ENCODE peak calls at places on chromosomes 7 and 10, in eight cellular contexts. One of them, this sample, is unnamed.

GRCh38 chr10:66349076-66349475 is 576.8 kb upstream of the LRRTM3 start:
- DNase-seq in mucosa of descending colon: no peak
- DNase-seq in CD8-positive, alpha-beta T cell: no peak
- DNase-seq in NCI-H1092: no peak
- DNase-seq in heart right ventricle: no peak
- DNase-seq in mammary epithelial cell: no peak
- DNase-seq in hepatic stellate cell: no peak
- DNase-seq in foreskin fibroblast: no peak
- DNase-seq in this sample: no peak

GRCh38 chr7:3995187-3995586 is 686.9 kb upstream of the FOXK1 start:
- DNase-seq in mucosa of descending colon: no peak
- DNase-seq in foreskin fibroblast: no peak
- DNase-seq in heart right ventricle: no peak
- DNase-seq in mammary epithelial cell: no peak
- DNase-seq in hepatic stellate cell: no peak
- DNase-seq in NCI-H1092: no peak
- DNase-seq in CD8-positive, alpha-beta T cell: no peak
- DNase-seq in this sample: no peak

GRCh38 chr7:47195641-47196040 is 386.3 kb downstream of the TNS3 start:
- DNase-seq in CD8-positive, alpha-beta T cell: no peak
- DNase-seq in NCI-H1092: no peak
- DNase-seq in mammary epithelial cell: no peak
- DNase-seq in heart right ventricle: no peak
- DNase-seq in hepatic stellate cell: no peak
- DNase-seq in mucosa of descending colon: no peak
- DNase-seq in foreskin fibroblast: no peak
- DNase-seq in this sample: no peak

GRCh38 chr10:77041636-77042258 is 595.9 kb downstream of the KCNMA1 start:
- DNase-seq in mammary epithelial cell: no peak
- DNase-seq in hepatic stellate cell: no peak
- DNase-seq in mucosa of descending colon: no peak
- DNase-seq in foreskin fibroblast: no peak
- DNase-seq in CD8-positive, alpha-beta T cell: peak
- DNase-seq in NCI-H1092: no peak
- DNase-seq in heart right ventricle: no peak
- DNase-seq in this sample: no peak

GRCh38 chr7:55144955-55145342 is 126.1 kb downstream of the EGFR start:
- DNase-seq in NCI-H1092: no peak
- DNase-seq in mammary epithelial cell: no peak
- DNase-seq in CD8-positive, alpha-beta T cell: no peak
- DNase-seq in foreskin fibroblast: no peak
- DNase-seq in hepatic stellate cell: no peak
- DNase-seq in mucosa of descending colon: no peak
- DNase-seq in heart right ventricle: no peak
- DNase-seq in this sample: no peak

GRCh38 chr7:17367502-17367901 is 69.0 kb downstream of the AHR start:
- DNase-seq in heart right ventricle: no peak
- DNase-seq in hepatic stellate cell: peak
- DNase-seq in CD8-positive, alpha-beta T cell: no peak
- DNase-seq in foreskin fibroblast: peak
- DNase-seq in mucosa of descending colon: no peak
- DNase-seq in NCI-H1092: no peak
- DNase-seq in mammary epithelial cell: no peak
- DNase-seq in this sample: no peak

GRCh38 chr7:55362927-55363326 is 2.2 kb upstream of the LANCL2 start:
- DNase-seq in heart right ventricle: no peak
- DNase-seq in mammary epithelial cell: no peak
- DNase-seq in hepatic stellate cell: no peak
- DNase-seq in NCI-H1092: no peak
- DNase-seq in mucosa of descending colon: peak
- DNase-seq in CD8-positive, alpha-beta T cell: no peak
- DNase-seq in foreskin fibroblast: no peak
- DNase-seq in this sample: no peak

GRCh38 chr7:47454066-47454950 is 127.6 kb downstream of the TNS3 start:
- DNase-seq in mucosa of descending colon: no peak
- DNase-seq in hepatic stellate cell: no peak
- DNase-seq in foreskin fibroblast: peak
- DNase-seq in heart right ventricle: no peak
- DNase-seq in CD8-positive, alpha-beta T cell: no peak
- DNase-seq in NCI-H1092: no peak
- DNase-seq in mammary epithelial cell: no peak
- DNase-seq in this sample: no peak

GRCh38 chr10:122162566-122163181 is 108.4 kb upstream of the BTBD16 start:
- DNase-seq in CD8-positive, alpha-beta T cell: no peak
- DNase-seq in NCI-H1092: no peak
- DNase-seq in mammary epithelial cell: no peak
- DNase-seq in hepatic stellate cell: no peak
- DNase-seq in mucosa of descending colon: peak
- DNase-seq in foreskin fibroblast: no peak
- DNase-seq in heart right ventricle: peak
- DNase-seq in this sample: no peak

GRCh38 chr7:132544999-132545398 is 31.3 kb downstream of the PLXNA4 start:
- DNase-seq in mucosa of descending colon: no peak
- DNase-seq in mammary epithelial cell: no peak
- DNase-seq in CD8-positive, alpha-beta T cell: no peak
- DNase-seq in foreskin fibroblast: no peak
- DNase-seq in heart right ventricle: no peak
- DNase-seq in hepatic stellate cell: no peak
- DNase-seq in NCI-H1092: no peak
- DNase-seq in this sample: no peak

GRCh38 chr7:95723583-95724180 is 48.7 kb upstream of the DYNC1I1 start:
- DNase-seq in heart right ventricle: no peak
- DNase-seq in hepatic stellate cell: peak
- DNase-seq in mammary epithelial cell: peak
- DNase-seq in mucosa of descending colon: no peak
- DNase-seq in CD8-positive, alpha-beta T cell: no peak
- DNase-seq in NCI-H1092: peak
- DNase-seq in foreskin fibroblast: peak
- DNase-seq in this sample: no peak

GRCh38 chr10:43458227-43458626 is 21.3 kb downstream of the ZNF487 start:
- DNase-seq in NCI-H1092: no peak
- DNase-seq in mucosa of descending colon: no peak
- DNase-seq in hepatic stellate cell: no peak
- DNase-seq in mammary epithelial cell: no peak
- DNase-seq in CD8-positive, alpha-beta T cell: no peak
- DNase-seq in heart right ventricle: no peak
- DNase-seq in foreskin fibroblast: no peak
- DNase-seq in this sample: no peak

GRCh38 chr7:143334244-143334643 is 18.3 kb downstream of the CLCN1 start:
- DNase-seq in mucosa of descending colon: no peak
- DNase-seq in CD8-positive, alpha-beta T cell: no peak
- DNase-seq in heart right ventricle: no peak
- DNase-seq in foreskin fibroblast: no peak
- DNase-seq in mammary epithelial cell: no peak
- DNase-seq in hepatic stellate cell: no peak
- DNase-seq in NCI-H1092: no peak
- DNase-seq in this sample: no peak

GRCh38 chr7:96169439-96169838 is 152.5 kb downstream of the SLC25A13 start:
- DNase-seq in NCI-H1092: no peak
- DNase-seq in mammary epithelial cell: no peak
- DNase-seq in mucosa of descending colon: no peak
- DNase-seq in hepatic stellate cell: no peak
- DNase-seq in CD8-positive, alpha-beta T cell: no peak
- DNase-seq in heart right ventricle: no peak
- DNase-seq in foreskin fibroblast: peak
- DNase-seq in this sample: no peak

GRCh38 chr7:84123903-84124573 is 70.6 kb downstream of the SEMA3A start:
- DNase-seq in hepatic stellate cell: peak
- DNase-seq in heart right ventricle: no peak
- DNase-seq in mucosa of descending colon: no peak
- DNase-seq in CD8-positive, alpha-beta T cell: no peak
- DNase-seq in mammary epithelial cell: peak
- DNase-seq in NCI-H1092: no peak
- DNase-seq in foreskin fibroblast: peak
- DNase-seq in this sample: no peak

GRCh38 chr7:46969303-46970130 is 612.4 kb downstream of the TNS3 start:
- DNase-seq in NCI-H1092: no peak
- DNase-seq in foreskin fibroblast: peak
- DNase-seq in hepatic stellate cell: no peak
- DNase-seq in mucosa of descending colon: peak
- DNase-seq in mammary epithelial cell: peak
- DNase-seq in CD8-positive, alpha-beta T cell: no peak
- DNase-seq in heart right ventricle: no peak
- DNase-seq in this sample: no peak

GRCh38 chr7:87058739-87059524 is 522 bp downstream of the ELAPOR2 start:
- DNase-seq in hepatic stellate cell: peak
- DNase-seq in NCI-H1092: peak
- DNase-seq in CD8-positive, alpha-beta T cell: no peak
- DNase-seq in foreskin fibroblast: peak
- DNase-seq in heart right ventricle: peak
- DNase-seq in mammary epithelial cell: no peak
- DNase-seq in mucosa of descending colon: peak
- DNase-seq in this sample: no peak

GRCh38 chr10:6401562-6402348 is 178.3 kb downstream of the PRKCQ start:
- DNase-seq in foreskin fibroblast: peak
- DNase-seq in mucosa of descending colon: peak
- DNase-seq in heart right ventricle: peak
- DNase-seq in hepatic stellate cell: peak
- DNase-seq in NCI-H1092: peak
- DNase-seq in CD8-positive, alpha-beta T cell: peak
- DNase-seq in mammary epithelial cell: peak
- DNase-seq in this sample: peak

GRCh38 chr7:142602756-142603155 is 146.5 kb upstream of the PRSS1 start:
- DNase-seq in foreskin fibroblast: peak
- DNase-seq in NCI-H1092: no peak
- DNase-seq in hepatic stellate cell: no peak
- DNase-seq in CD8-positive, alpha-beta T cell: no peak
- DNase-seq in heart right ventricle: no peak
- DNase-seq in mucosa of descending colon: no peak
- DNase-seq in mammary epithelial cell: no peak
- DNase-seq in this sample: no peak

GRCh38 chr10:94334857-94335256 is 27.9 kb downstream of the NOC3L start:
- DNase-seq in foreskin fibroblast: no peak
- DNase-seq in hepatic stellate cell: no peak
- DNase-seq in CD8-positive, alpha-beta T cell: no peak
- DNase-seq in mucosa of descending colon: no peak
- DNase-seq in NCI-H1092: no peak
- DNase-seq in mammary epithelial cell: no peak
- DNase-seq in heart right ventricle: no peak
- DNase-seq in this sample: no peak

GRCh38 chr10:14399641-14400040 is 68.9 kb upstream of the FRMD4A start:
- DNase-seq in foreskin fibroblast: no peak
- DNase-seq in mucosa of descending colon: no peak
- DNase-seq in mammary epithelial cell: peak
- DNase-seq in NCI-H1092: no peak
- DNase-seq in heart right ventricle: no peak
- DNase-seq in hepatic stellate cell: no peak
- DNase-seq in CD8-positive, alpha-beta T cell: no peak
- DNase-seq in this sample: no peak

GRCh38 chr7:22677680-22678079 is 49.3 kb upstream of the IL6 start:
- DNase-seq in CD8-positive, alpha-beta T cell: no peak
- DNase-seq in mammary epithelial cell: no peak
- DNase-seq in mucosa of descending colon: no peak
- DNase-seq in hepatic stellate cell: no peak
- DNase-seq in heart right ventricle: no peak
- DNase-seq in foreskin fibroblast: no peak
- DNase-seq in NCI-H1092: no peak
- DNase-seq in this sample: no peak

GRCh38 chr7:5005066-5005465 is 40.6 kb upstream of the RBAK start:
- DNase-seq in mammary epithelial cell: peak
- DNase-seq in heart right ventricle: no peak
- DNase-seq in CD8-positive, alpha-beta T cell: no peak
- DNase-seq in foreskin fibroblast: no peak
- DNase-seq in hepatic stellate cell: no peak
- DNase-seq in NCI-H1092: no peak
- DNase-seq in mucosa of descending colon: no peak
- DNase-seq in this sample: no peak

GRCh38 chr7:138992052-138992531 is 10.9 kb upstream of the KIAA1549 start:
- DNase-seq in mammary epithelial cell: no peak
- DNase-seq in CD8-positive, alpha-beta T cell: no peak
- DNase-seq in foreskin fibroblast: no peak
- DNase-seq in NCI-H1092: no peak
- DNase-seq in heart right ventricle: no peak
- DNase-seq in hepatic stellate cell: peak
- DNase-seq in mucosa of descending colon: no peak
- DNase-seq in this sample: no peak

GRCh38 chr7:70586822-70587221 is 545.1 kb upstream of the GALNT17 start:
- DNase-seq in NCI-H1092: no peak
- DNase-seq in foreskin fibroblast: no peak
- DNase-seq in heart right ventricle: no peak
- DNase-seq in CD8-positive, alpha-beta T cell: no peak
- DNase-seq in mucosa of descending colon: no peak
- DNase-seq in mammary epithelial cell: no peak
- DNase-seq in hepatic stellate cell: no peak
- DNase-seq in this sample: no peak

GRCh38 chr7:85890244-85890811 is 703.5 kb upstream of the SEMA3D start:
- DNase-seq in NCI-H1092: peak
- DNase-seq in hepatic stellate cell: peak
- DNase-seq in CD8-positive, alpha-beta T cell: no peak
- DNase-seq in foreskin fibroblast: peak
- DNase-seq in mammary epithelial cell: peak
- DNase-seq in heart right ventricle: no peak
- DNase-seq in mucosa of descending colon: no peak
- DNase-seq in this sample: peak

GRCh38 chr10:11776080-11776479 is 33.9 kb downstream of the ECHDC3 start:
- DNase-seq in foreskin fibroblast: no peak
- DNase-seq in mucosa of descending colon: no peak
- DNase-seq in hepatic stellate cell: no peak
- DNase-seq in CD8-positive, alpha-beta T cell: no peak
- DNase-seq in mammary epithelial cell: peak
- DNase-seq in heart right ventricle: no peak
- DNase-seq in NCI-H1092: no peak
- DNase-seq in this sample: no peak

GRCh38 chr10:58856508-58857240 is 319.8 kb upstream of the PHYHIPL start:
- DNase-seq in heart right ventricle: no peak
- DNase-seq in CD8-positive, alpha-beta T cell: no peak
- DNase-seq in foreskin fibroblast: peak
- DNase-seq in NCI-H1092: no peak
- DNase-seq in mucosa of descending colon: no peak
- DNase-seq in hepatic stellate cell: peak
- DNase-seq in mammary epithelial cell: peak
- DNase-seq in this sample: peak

GRCh38 chr10:73232887-73233286 is 14.2 kb downstream of the DNAJC9 start:
- DNase-seq in foreskin fibroblast: no peak
- DNase-seq in mucosa of descending colon: no peak
- DNase-seq in CD8-positive, alpha-beta T cell: no peak
- DNase-seq in hepatic stellate cell: no peak
- DNase-seq in mammary epithelial cell: no peak
- DNase-seq in heart right ventricle: no peak
- DNase-seq in NCI-H1092: no peak
- DNase-seq in this sample: no peak

GRCh38 chr10:122504551-122504950 is 43.2 kb downstream of the HTRA1 start:
- DNase-seq in foreskin fibroblast: peak
- DNase-seq in mucosa of descending colon: peak
- DNase-seq in heart right ventricle: peak
- DNase-seq in NCI-H1092: peak
- DNase-seq in hepatic stellate cell: peak
- DNase-seq in mammary epithelial cell: peak
- DNase-seq in CD8-positive, alpha-beta T cell: no peak
- DNase-seq in this sample: peak

GRCh38 chr7:100275120-100275519 is 32.4 kb upstream of the SPDYE3 start:
- DNase-seq in hepatic stellate cell: no peak
- DNase-seq in mammary epithelial cell: no peak
- DNase-seq in foreskin fibroblast: no peak
- DNase-seq in CD8-positive, alpha-beta T cell: no peak
- DNase-seq in heart right ventricle: no peak
- DNase-seq in mucosa of descending colon: no peak
- DNase-seq in NCI-H1092: no peak
- DNase-seq in this sample: no peak

GRCh38 chr7:157020514-157021070 is 10.1 kb upstream of the MNX1 start:
- DNase-seq in NCI-H1092: no peak
- DNase-seq in hepatic stellate cell: no peak
- DNase-seq in heart right ventricle: no peak
- DNase-seq in foreskin fibroblast: no peak
- DNase-seq in mammary epithelial cell: no peak
- DNase-seq in CD8-positive, alpha-beta T cell: no peak
- DNase-seq in mucosa of descending colon: no peak
- DNase-seq in this sample: no peak

GRCh38 chr7:45568536-45569289 is 5.5 kb upstream of the ADCY1 start:
- DNase-seq in hepatic stellate cell: peak
- DNase-seq in mucosa of descending colon: no peak
- DNase-seq in foreskin fibroblast: no peak
- DNase-seq in mammary epithelial cell: no peak
- DNase-seq in heart right ventricle: no peak
- DNase-seq in CD8-positive, alpha-beta T cell: no peak
- DNase-seq in NCI-H1092: no peak
- DNase-seq in this sample: no peak

This sample was measured in fibroblast of the conjunctiva.